ENCODE peak calls at places on chromosomes 13 and 19, in seven cellular contexts. E is A673; N is WTC11; J is sciatic nerve; Q is stimulated activated CD4-positive, alpha-beta T cell treated with anti-CD3 and anti-CD28 coated beads, TNF-alpha, amount 100 ng/mL, for 24 hours; R is lower lobe of right lung; L is stimulated activated naive B cell treated with anti-CD40 and anti-IgM and Interleukin-4, amounts not matched to agents 10 μg/mL and 1 μg/mL and 100 μg/mL, for 72 hours. T is an unnamed sample.

GRCh38 chr19:34508540-34508939 is 27.0 kb downstream of the WTIP start:
- DNase-seq in Q (no peak), N (no peak), R (no peak), E (no peak), L (no peak), J (no peak), T (peak; percentile 68)

GRCh38 chr13:98252931-98253470 is 75.9 kb upstream of the RNF113B start:
- DNase-seq in R (no peak), L (no peak), J (no peak), N (no peak), Q (no peak), E (peak; percentile 83), T (no peak)

GRCh38 chr19:39270091-39270871 is 2.1 kb downstream of the IFNL2 start:
- DNase-seq in R (no peak), N (no peak), J (peak; percentile 43), E (no peak), Q (no peak), L (no peak), T (no peak)

GRCh38 chr13:99905224-99905623 is 66.3 kb downstream of the ZIC5 start:
- DNase-seq in E (no peak), N (no peak), Q (no peak), R (no peak), J (no peak), L (no peak), T (no peak)

GRCh38 chr19:1608414-1609391 is 3.4 kb upstream of the UQCR11 start:
- DNase-seq in R (no peak), N (no peak), Q (no peak), E (no peak), J (no peak), L (no peak), T (no peak)

GRCh38 chr13:42361701-42362100 is 89.7 kb downstream of the AKAP11 start:
- DNase-seq in Q (no peak), L (no peak), R (no peak), N (no peak), E (no peak), J (no peak), T (peak; percentile 31)

GRCh38 chr13:30738526-30738925 is 3.2 kb downstream of the ALOX5AP start:
- DNase-seq in J (no peak), Q (no peak), E (no peak), N (no peak), R (no peak), L (no peak), T (no peak)

GRCh38 chr13:108734676-108735075 is 105.3 kb downstream of the MYO16 start:
- DNase-seq in N (peak; percentile 32), R (no peak), L (no peak), J (no peak), Q (no peak), E (peak; percentile 17), T (no peak)

GRCh38 chr19:6234527-6234926 is 45.2 kb downstream of the MLLT1 start:
- DNase-seq in J (no peak), R (no peak), N (no peak), Q (no peak), L (no peak), E (no peak), T (no peak)

GRCh38 chr13:73228546-73228945 is 169.7 kb downstream of the KLF5 start:
- DNase-seq in N (no peak), R (no peak), L (no peak), J (no peak), E (peak; percentile 5), Q (no peak), T (no peak)

GRCh38 chr19:3544742-3545668 is 6.0 kb downstream of the TEKTIP1 start:
- DNase-seq in R (peak; percentile 84), Q (peak; percentile 55), J (peak; percentile 88), N (peak; percentile 93), E (peak; percentile 61), L (peak; percentile 65), T (peak; percentile 67)

GRCh38 chr13:41859555-41859954 is 101.4 kb downstream of the VWA8 start:
- DNase-seq in Q (no peak), R (no peak), N (no peak), L (no peak), E (no peak), J (no peak), T (no peak)

GRCh38 chr19:35123573-35123972 is 8.0 kb downstream of the FXYD3 start:
- DNase-seq in Q (no peak), L (no peak), N (no peak), J (peak; percentile 86), E (no peak), R (no peak), T (no peak)

GRCh38 chr19:1805401-1806183 is 6.5 kb downstream of the ATP8B3 start:
- DNase-seq in E (no peak), L (no peak), Q (no peak), R (no peak), J (no peak), N (no peak), T (no peak)

GRCh38 chr13:79898996-79899395 is 418.0 kb downstream of the NDFIP2 start:
- DNase-seq in E (no peak), N (no peak), Q (no peak), L (no peak), J (no peak), R (no peak), T (no peak)

GRCh38 chr13:97548138-97548537 is 114.2 kb downstream of the RAP2A start:
- DNase-seq in J (no peak), L (no peak), R (no peak), E (no peak), N (no peak), Q (no peak), T (no peak)

GRCh38 chr13:52848455-52849190 is at the start of gene PCDH8:
- DNase-seq in L (no peak), Q (no peak), R (peak; percentile 47), N (peak; percentile 93), E (peak; percentile 90), J (no peak), T (peak; percentile 81)

GRCh38 chr19:37594982-37595382 is 306 bp downstream of the ZNF540 start:
- DNase-seq in R (peak; percentile 83), E (no peak), Q (peak; percentile 20), L (peak; percentile 48), N (peak; percentile 50), J (peak; percentile 75), T (no peak)

GRCh38 chr19:42657551-42657950 is 62.8 kb upstream of the CEACAM8 start:
- DNase-seq in L (no peak), Q (no peak), E (no peak), J (no peak), R (no peak), N (no peak), T (no peak)

GRCh38 chr19:4064073-4064550 is 2.6 kb downstream of the ZBTB7A start:
- DNase-seq in L (no peak), Q (no peak), J (no peak), R (peak; percentile 54), N (no peak), E (no peak), T (no peak)

GRCh38 chr19:42271045-42271419 is 2.0 kb downstream of the CIC start:
- DNase-seq in L (no peak), N (no peak), Q (no peak), J (no peak), R (no peak), E (no peak), T (no peak)